ENCODE peak calls at places on chromosomes 4 and X, in six cellular contexts. M is mammary epithelial cell, Q is breast epithelium, U is pancreas, N is colonic mucosa, T is K562. V is an unnamed sample.

GRCh38 chr4:59127748-59128147 is 2017.6 kb upstream of the IGFBP7 start:
- DNase-seq in M (no peak), Q (no peak), U (no peak), N (no peak), T (no peak), V (no peak)

GRCh38 chrX:110795645-110796510 is at the start of gene CHRDL1:
- DNase-seq in M (no peak), Q (no peak), U (peak), N (peak), T (no peak), V (peak)

GRCh38 chrX:40449956-40450701 is 130.6 kb upstream of the ATP6AP2 start:
- DNase-seq in M (no peak), Q (no peak), U (no peak), N (no peak), T (no peak), V (no peak)

GRCh38 chr4:111323496-111323895 is 700.6 kb upstream of the PITX2 start:
- DNase-seq in M (no peak), Q (no peak), U (no peak), N (no peak), T (no peak), V (no peak)

GRCh38 chr4:3111461-3111860 is 37.0 kb downstream of the HTT start:
- DNase-seq in M (no peak), Q (peak), U (no peak), N (no peak), T (no peak), V (no peak)

GRCh38 chr4:39963656-39964055 is 14.1 kb downstream of the PDS5A start:
- DNase-seq in M (no peak), Q (no peak), U (no peak), N (no peak), T (no peak), V (no peak)

GRCh38 chrX:123339201-123339905 is 155.3 kb downstream of the GRIA3 start:
- DNase-seq in M (peak), Q (no peak), U (no peak), N (no peak), T (no peak), V (no peak)

GRCh38 chrX:107773906-107774435 is 1.6 kb downstream of the TSC22D3 start:
- DNase-seq in M (no peak), Q (no peak), U (no peak), N (no peak), T (no peak), V (no peak)

GRCh38 chr4:51963871-51964513 is 56.2 kb downstream of the LRRC66 start:
- DNase-seq in M (no peak), Q (no peak), U (no peak), N (no peak), T (no peak), V (no peak)

GRCh38 chrX:72045141-72045540 is 86.6 kb downstream of the RTL5 start:
- DNase-seq in M (peak), Q (no peak), U (no peak), N (no peak), T (no peak), V (no peak)

GRCh38 chrX:47877327-47877726 is 40.6 kb downstream of the ZNF81 start:
- DNase-seq in M (no peak), Q (no peak), U (no peak), N (no peak), T (no peak), V (no peak)
- H3K27ac ChIP-seq in M (no peak), Q (no peak), U (no peak), N (no peak), T (no peak), V (no peak)

DNA sequence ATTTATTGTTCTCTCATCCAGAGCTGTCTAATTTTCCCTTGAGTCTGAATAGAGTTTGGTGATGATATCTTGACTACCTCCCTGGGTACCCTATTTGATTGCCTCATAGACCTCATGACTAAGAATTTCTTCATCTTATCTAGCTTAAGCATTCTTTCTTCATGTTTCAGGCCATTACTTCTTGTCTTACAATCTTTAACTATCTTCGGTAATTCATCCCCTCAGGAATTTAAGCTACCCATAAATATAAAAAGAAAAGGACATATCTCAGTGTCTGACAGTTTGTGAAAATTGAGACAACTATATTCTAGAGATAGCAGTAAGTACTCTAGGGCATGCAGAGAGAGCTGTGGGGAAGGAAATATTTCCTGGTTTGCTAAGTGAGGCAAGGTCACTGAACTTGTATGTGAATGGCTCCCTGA is 466.1 kb upstream of the GRID2 start:
- DNase-seq in M (peak), Q (no peak), U (no peak), N (no peak), T (no peak), V (no peak)
- H3K27ac ChIP-seq in M (no peak), Q (no peak), U (no peak), N (no peak), T (no peak), V (no peak)

DNA sequence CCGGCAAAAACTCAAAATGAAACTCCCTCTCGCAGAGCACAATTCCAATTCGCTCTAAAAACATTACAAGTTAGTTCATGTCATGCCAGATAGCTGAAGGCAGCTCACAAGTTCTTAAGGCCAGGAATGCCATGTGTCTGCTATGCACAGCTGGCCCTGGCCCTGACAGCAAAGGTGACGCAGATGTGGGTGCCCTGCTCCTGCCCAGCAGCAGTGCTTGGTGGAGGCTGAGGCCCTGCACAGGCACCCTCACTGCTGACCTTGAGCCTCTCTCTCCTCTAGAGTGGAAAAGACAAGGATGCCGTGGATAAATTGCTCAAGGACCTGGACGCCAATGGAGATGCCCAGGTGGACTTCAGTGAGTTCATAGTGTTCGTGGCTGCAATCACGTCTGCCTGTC is 2.9 kb downstream of the S100P start:
- DNase-seq in M (peak), Q (no peak), U (no peak), N (no peak), T (no peak), V (no peak)
- H3K27ac ChIP-seq in M (peak), Q (peak), U (no peak), N (peak), T (no peak), V (no peak)

GRCh38 chr4:1754336-1754735 is 33.0 kb downstream of the TACC3 start:
- DNase-seq in M (no peak), Q (no peak), U (no peak), N (no peak), T (no peak), V (no peak)

GRCh38 chr4:1751919-1752283 is 30.6 kb downstream of the TACC3 start:
- DNase-seq in M (no peak), Q (no peak), U (no peak), N (no peak), T (peak), V (no peak)

GRCh38 chr4:1753692-1754311 is 32.5 kb downstream of the TACC3 start:
- DNase-seq in M (no peak), Q (no peak), U (no peak), N (no peak), T (no peak), V (no peak)

GRCh38 chr4:1752284-1753041 is 31.1 kb downstream of the TACC3 start:
- DNase-seq in M (no peak), Q (peak), U (no peak), N (no peak), T (peak), V (no peak)

DNA sequence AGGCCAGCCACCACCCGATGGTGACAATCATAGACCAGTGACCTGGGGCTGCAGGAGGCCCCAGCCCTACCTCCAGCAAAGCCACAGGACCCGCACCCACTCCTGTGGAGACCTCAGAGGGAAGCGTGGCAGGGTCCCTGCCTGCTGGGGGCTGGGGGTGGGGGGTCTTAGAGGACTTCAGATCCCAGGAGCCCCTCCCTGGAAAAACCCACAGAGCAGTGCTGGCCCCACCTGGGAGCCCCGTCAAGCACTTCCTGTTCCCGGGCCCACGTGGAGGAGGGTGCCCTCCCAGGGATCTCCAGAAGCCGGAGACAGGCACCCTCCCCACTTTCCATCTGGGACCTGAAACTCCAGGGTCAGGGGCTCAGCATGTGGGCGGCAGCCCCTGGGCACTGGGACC is 31.9 kb downstream of the TACC3 start:
- DNase-seq in M (no peak), Q (no peak), U (no peak), N (no peak), T (no peak), V (no peak)
- H3K27ac ChIP-seq in M (no peak), Q (peak), U (peak), N (no peak), T (peak), V (no peak)

DNA sequence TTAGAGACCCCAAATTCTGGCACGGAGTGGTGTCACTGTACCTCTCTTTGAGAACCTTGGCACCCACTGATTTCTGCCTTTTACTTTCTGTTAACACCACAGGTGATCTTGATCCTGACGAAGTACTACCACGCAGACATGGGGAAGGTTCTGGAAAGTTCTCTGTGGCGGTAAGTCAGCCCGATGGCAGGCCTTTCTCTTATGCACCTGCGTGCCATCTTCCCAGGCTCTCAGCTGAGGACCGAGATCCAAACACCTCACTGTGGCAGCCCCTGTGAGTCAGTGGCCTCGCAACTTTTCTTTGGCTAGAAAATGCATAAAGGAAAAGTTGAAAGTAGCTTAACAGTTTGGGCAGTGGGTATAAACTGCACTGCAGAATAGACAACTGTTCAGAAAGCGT is 38.5 kb downstream of the PSAPL1 start:
- DNase-seq in M (no peak), Q (peak), U (no peak), N (no peak), T (no peak), V (no peak)
- H3K27ac ChIP-seq in M (no peak), Q (peak), U (no peak), N (no peak), T (no peak), V (no peak)

GRCh38 chr4:185304944-185305690 is 90.6 kb downstream of the LRP2BP start:
- DNase-seq in M (peak), Q (no peak), U (no peak), N (no peak), T (no peak), V (no peak)
- H3K27ac ChIP-seq in M (peak), Q (no peak), U (no peak), N (no peak), T (no peak), V (peak)

DNA sequence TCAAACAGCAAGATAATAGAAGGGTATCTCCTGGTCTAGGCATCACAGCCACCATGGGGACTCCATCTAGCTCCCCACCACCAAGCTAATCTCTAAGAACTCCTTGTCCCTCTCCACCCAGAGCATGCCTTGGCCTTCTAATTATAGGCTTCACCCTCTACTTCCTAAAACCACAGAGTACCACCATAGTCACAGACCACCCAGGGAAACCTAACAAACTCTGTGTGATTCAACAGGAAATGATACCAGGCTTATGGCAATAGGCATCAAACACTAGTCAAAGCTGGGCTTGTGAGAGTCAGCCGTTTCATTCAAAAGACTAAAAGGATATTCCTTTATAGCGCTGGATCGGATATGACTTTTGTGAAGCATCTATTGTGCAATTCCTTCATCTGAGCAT is 91.5 kb upstream of the NALF2 start:
- DNase-seq in M (no peak), Q (no peak), U (no peak), N (no peak), T (no peak), V (no peak)
- H3K27ac ChIP-seq in M (no peak), Q (no peak), U (no peak), N (no peak), T (no peak), V (no peak)

GRCh38 chrX:23662187-23662586 is 5.1 kb upstream of the PRDX4 start:
- DNase-seq in M (no peak), Q (no peak), U (no peak), N (no peak), T (no peak), V (no peak)

GRCh38 chrX:23668335-23668734 is 1.0 kb downstream of the PRDX4 start:
- DNase-seq in M (no peak), Q (no peak), U (no peak), N (no peak), T (no peak), V (no peak)

GRCh38 chrX:23666282-23666681 is 1.0 kb upstream of the PRDX4 start:
- DNase-seq in M (no peak), Q (no peak), U (peak), N (no peak), T (no peak), V (no peak)

GRCh38 chrX:23662853-23663252 is 4.4 kb upstream of the PRDX4 start:
- DNase-seq in M (peak), Q (no peak), U (no peak), N (no peak), T (no peak), V (no peak)

GRCh38 chrX:23667239-23668177 is at the start of gene PRDX4:
- DNase-seq in M (peak), Q (peak), U (peak), N (peak), T (peak), V (peak)
- H3K27ac ChIP-seq in M (peak), Q (peak), U (peak), N (peak), T (peak), V (peak)

DNA sequence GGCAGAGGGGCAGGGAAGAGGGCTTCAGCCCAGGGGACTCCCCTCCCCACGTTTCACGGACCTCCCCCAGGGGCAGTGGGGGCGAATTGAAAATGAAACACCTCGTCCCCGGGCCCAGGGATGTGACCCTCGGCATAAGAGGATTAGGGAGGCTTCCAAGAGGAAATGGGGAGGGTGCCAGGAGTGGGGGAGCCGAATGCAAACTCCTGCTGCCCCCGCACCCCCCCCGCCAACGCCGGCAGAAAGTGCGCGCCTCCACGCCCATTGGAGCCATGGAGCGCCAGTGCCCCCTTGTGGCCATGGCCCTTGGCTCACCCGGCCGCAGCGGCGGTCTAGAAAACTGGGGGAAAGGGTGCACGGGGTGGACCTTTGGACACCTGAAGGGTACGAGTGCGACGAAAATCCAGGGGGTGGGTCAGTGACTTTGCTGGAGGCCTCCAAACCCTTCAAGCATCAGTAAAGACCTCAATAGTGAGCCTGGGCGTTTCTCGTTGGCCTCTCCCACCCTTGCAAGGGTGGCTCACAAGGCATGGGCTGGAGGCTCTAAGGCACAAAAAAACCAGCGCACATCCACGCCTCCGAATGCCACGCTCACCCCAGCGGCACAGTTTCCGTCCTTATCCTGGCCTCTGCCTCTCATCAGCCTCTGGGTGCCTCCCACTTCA is 120.8 kb upstream of the PJA1 start:
- DNase-seq in M (peak), Q (peak), U (peak), N (peak), T (peak), V (peak)
- H3K27ac ChIP-seq in M (no peak), Q (peak), U (no peak), N (no peak), T (no peak), V (no peak)